ENCODE peak calls at places on chromosomes 7 and 10, in eight cellular contexts. One of them, this sample, is unnamed.

GRCh38 chr7:16918288-16918895 is 36.6 kb upstream of the AGR3 start:
- DNase-seq in SJCRH30: no peak
- DNase-seq in T-helper 1 cell: no peak
- DNase-seq in DMS153: peak; percentile 16
- DNase-seq in amniotic stem cell: peak; percentile 40
- DNase-seq in activated naive CD4-positive, alpha-beta T cell treated with anti-CD3 and anti-CD28 coated beads for 36 hours: peak; percentile 50
- DNase-seq in Kasumi-1: peak; percentile 32
- DNase-seq in fibroblast of lung: peak; percentile 69
- DNase-seq in this sample: peak; percentile 40

GRCh38 chr10:91162050-91162494 is 58.4 kb upstream of the PCGF5 start:
- DNase-seq in DMS153: no peak
- DNase-seq in fibroblast of lung: peak; percentile 35
- DNase-seq in Kasumi-1: no peak
- DNase-seq in T-helper 1 cell: no peak
- DNase-seq in activated naive CD4-positive, alpha-beta T cell treated with anti-CD3 and anti-CD28 coated beads for 36 hours: peak; percentile 37
- DNase-seq in amniotic stem cell: no peak
- DNase-seq in SJCRH30: peak; percentile 8
- DNase-seq in this sample: peak; percentile 65

GRCh38 chr7:36214608-36215016 is 61.6 kb downstream of the EEPD1 start:
- DNase-seq in DMS153: no peak
- DNase-seq in Kasumi-1: no peak
- DNase-seq in SJCRH30: no peak
- DNase-seq in amniotic stem cell: no peak
- DNase-seq in fibroblast of lung: peak; percentile 53
- DNase-seq in T-helper 1 cell: no peak
- DNase-seq in activated naive CD4-positive, alpha-beta T cell treated with anti-CD3 and anti-CD28 coated beads for 36 hours: no peak
- DNase-seq in this sample: no peak

GRCh38 chr10:117539903-117540639 is 2.5 kb upstream of the EMX2 start:
- DNase-seq in Kasumi-1: no peak
- DNase-seq in amniotic stem cell: no peak
- DNase-seq in fibroblast of lung: no peak
- DNase-seq in activated naive CD4-positive, alpha-beta T cell treated with anti-CD3 and anti-CD28 coated beads for 36 hours: no peak
- DNase-seq in DMS153: no peak
- DNase-seq in SJCRH30: no peak
- DNase-seq in T-helper 1 cell: no peak
- DNase-seq in this sample: no peak

GRCh38 chr7:5514440-5515035 is 90.9 kb upstream of the TNRC18 start:
- DNase-seq in DMS153: no peak
- DNase-seq in amniotic stem cell: no peak
- DNase-seq in SJCRH30: no peak
- DNase-seq in fibroblast of lung: peak; percentile 49
- DNase-seq in T-helper 1 cell: no peak
- DNase-seq in Kasumi-1: no peak
- DNase-seq in activated naive CD4-positive, alpha-beta T cell treated with anti-CD3 and anti-CD28 coated beads for 36 hours: no peak
- DNase-seq in this sample: no peak

GRCh38 chr10:3222068-3222467 is 49.5 kb upstream of the PITRM1 start:
- DNase-seq in amniotic stem cell: no peak
- DNase-seq in SJCRH30: no peak
- DNase-seq in DMS153: no peak
- DNase-seq in T-helper 1 cell: no peak
- DNase-seq in activated naive CD4-positive, alpha-beta T cell treated with anti-CD3 and anti-CD28 coated beads for 36 hours: no peak
- DNase-seq in fibroblast of lung: peak; percentile 28
- DNase-seq in Kasumi-1: no peak
- DNase-seq in this sample: no peak

GRCh38 chr7:73521636-73522080 is 435 bp downstream of the BAZ1B start:
- DNase-seq in Kasumi-1: no peak
- DNase-seq in fibroblast of lung: no peak
- DNase-seq in T-helper 1 cell: no peak
- DNase-seq in DMS153: no peak
- DNase-seq in activated naive CD4-positive, alpha-beta T cell treated with anti-CD3 and anti-CD28 coated beads for 36 hours: no peak
- DNase-seq in SJCRH30: no peak
- DNase-seq in amniotic stem cell: no peak
- DNase-seq in this sample: no peak

GRCh38 chr7:150955519-150956394 is 22.4 kb downstream of the KCNH2 start:
- DNase-seq in Kasumi-1: no peak
- DNase-seq in activated naive CD4-positive, alpha-beta T cell treated with anti-CD3 and anti-CD28 coated beads for 36 hours: no peak
- DNase-seq in fibroblast of lung: peak; percentile 40
- DNase-seq in amniotic stem cell: no peak
- DNase-seq in DMS153: no peak
- DNase-seq in T-helper 1 cell: no peak
- DNase-seq in SJCRH30: no peak
- DNase-seq in this sample: no peak

GRCh38 chr10:6047847-6048246 is 14.3 kb downstream of the IL2RA start:
- DNase-seq in activated naive CD4-positive, alpha-beta T cell treated with anti-CD3 and anti-CD28 coated beads for 36 hours: peak; percentile 26
- DNase-seq in amniotic stem cell: no peak
- DNase-seq in T-helper 1 cell: no peak
- DNase-seq in DMS153: no peak
- DNase-seq in Kasumi-1: no peak
- DNase-seq in fibroblast of lung: no peak
- DNase-seq in SJCRH30: no peak
- DNase-seq in this sample: no peak

GRCh38 chr7:37558320-37558719 is 109.7 kb upstream of the ELMO1 start:
- DNase-seq in T-helper 1 cell: no peak
- DNase-seq in fibroblast of lung: no peak
- DNase-seq in Kasumi-1: no peak
- DNase-seq in amniotic stem cell: no peak
- DNase-seq in SJCRH30: no peak
- DNase-seq in activated naive CD4-positive, alpha-beta T cell treated with anti-CD3 and anti-CD28 coated beads for 36 hours: no peak
- DNase-seq in DMS153: no peak
- DNase-seq in this sample: no peak

This sample was measured in RKO.